ENCODE peak calls at places on chromosome 19, in nine cellular contexts. H is pulmonary artery endothelial cell; O is NCI-H1417; J is neuronal stem cell; S is NCI-H1930; X is WTC11; K is activated T-helper 1 cell treated with anti-CD3 and anti-CD28 coated beads, Interleukin-12 subunit alpha, Interleukin-12 subunit beta, Interleukin-2, Interleukin-4 antibody, amounts not matched to agents 30 ng/mL and 10 ng/mL and 1 ng/mL, durations not matched to agents 14 hours and 24 hours and 36 hours; V is kidney; G is NCI-H187. U is an unnamed sample.

GRCh38 chr19:778910-779653 is 18.2 kb upstream of the PTBP1 start:
- DNase-seq in O (peak; percentile 58), K (no peak), V (peak; percentile 82), H (no peak), J (no peak), G (no peak), S (no peak), X (no peak), U (peak; percentile 73)

GRCh38 chr19:28669804-28670203 is 543.1 kb downstream of the UQCRFS1 start:
- DNase-seq in H (no peak), J (no peak), V (no peak), X (no peak), G (no peak), K (no peak), S (no peak), O (no peak), U (no peak)

GRCh38 chr19:33412617-33413425 is 39.3 kb downstream of the CEBPG start:
- DNase-seq in O (no peak), V (peak; percentile 68), H (no peak), X (no peak), K (no peak), J (no peak), S (no peak), G (no peak), U (peak; percentile 60)

GRCh38 chr19:13868663-13869062 is 8.3 kb upstream of the NANOS3 start:
- DNase-seq in K (no peak), S (no peak), X (no peak), H (no peak), J (no peak), V (no peak), O (no peak), G (no peak), U (no peak)

GRCh38 chr19:7450243-7451223 is 38.3 kb downstream of the PEX11G start:
- DNase-seq in O (no peak), V (no peak), K (no peak), X (no peak), G (no peak), H (peak; percentile 36), S (no peak), J (peak; percentile 57), U (no peak)

GRCh38 chr19:10390652-10391286 is 10.4 kb upstream of the TYK2 start:
- DNase-seq in V (no peak), X (peak; percentile 87), K (peak; percentile 47), O (peak; percentile 32), G (peak; percentile 27), S (peak; percentile 43), H (no peak), J (peak; percentile 68), U (peak; percentile 69)

GRCh38 chr19:27794444-27795042 is 1418.4 kb downstream of the UQCRFS1 start:
- DNase-seq in V (peak; percentile 75), G (no peak), S (no peak), K (no peak), H (no peak), O (peak; percentile 61), J (peak; percentile 3), X (peak; percentile 23), U (no peak)

GRCh38 chr19:45396389-45397260 is 8.2 kb downstream of the PPP1R13L start:
- DNase-seq in O (no peak), G (no peak), H (no peak), J (no peak), X (peak; percentile 29), K (no peak), V (no peak), S (no peak), U (no peak)

GRCh38 chr19:16365300-16365996 is 40.8 kb downstream of the KLF2 start:
- DNase-seq in S (no peak), J (no peak), G (no peak), O (no peak), V (peak; percentile 68), X (no peak), H (no peak), K (no peak), U (no peak)

GRCh38 chr19:32058131-32058530 is 287.3 kb upstream of the ZNF507 start:
- DNase-seq in S (no peak), V (no peak), H (no peak), J (no peak), O (no peak), G (no peak), X (no peak), K (no peak), U (no peak)

GRCh38 chr19:3362217-3362907 is 4.0 kb upstream of the NFIC start:
- DNase-seq in X (no peak), J (no peak), V (no peak), H (no peak), S (no peak), G (no peak), K (no peak), O (no peak), U (no peak)

GRCh38 chr19:47994209-47994802 is at the start of gene ELSPBP1:
- DNase-seq in G (no peak), S (no peak), H (no peak), V (no peak), J (no peak), X (no peak), K (no peak), O (no peak), U (no peak)

GRCh38 chr19:47093254-47093653 is 20.3 kb downstream of the ZC3H4 start:
- DNase-seq in H (no peak), X (no peak), O (no peak), S (no peak), J (no peak), G (no peak), V (peak; percentile 67), K (peak; percentile 39), U (no peak)

GRCh38 chr19:8089664-8090601 is 37.4 kb downstream of the CCL25 start:
- DNase-seq in V (no peak), K (no peak), O (no peak), H (no peak), G (no peak), X (no peak), J (no peak), S (no peak), U (no peak)

GRCh38 chr19:19259741-19260140 is 13.4 kb downstream of the TM6SF2 start:
- DNase-seq in K (no peak), J (no peak), S (no peak), H (peak; percentile 4), V (no peak), G (no peak), O (peak; percentile 4), X (peak; percentile 53), U (no peak)